ENCODE peak calls at places on chromosomes 12 and 14, in seven cellular contexts. One of them, this sample, is unnamed.

GRCh38 chr12:69497308-69498026 is 27.3 kb downstream of the FRS2 start:
- DNase-seq in T-helper 2 cell treated with Interferon-gamma antibody and Interleukin-4, amounts not matched to agents 5 μg/mL and 100 μg/mL, for 36 hours: no peak
- DNase-seq in AG09319: no peak
- DNase-seq in stimulated activated CD4-positive, alpha-beta T cell treated with anti-CD3 and anti-CD28 coated beads, TNF-alpha, amount 100 ng/mL, for 1 hour: no peak
- DNase-seq in CD4-positive, alpha-beta memory T cell: no peak
- DNase-seq in stimulated activated naive CD4-positive, alpha-beta T cell: no peak
- DNase-seq in pons: no peak
- DNase-seq in this sample: no peak

GRCh38 chr14:95341115-95341514 is 21.4 kb upstream of the CLMN start:
- DNase-seq in T-helper 2 cell treated with Interferon-gamma antibody and Interleukin-4, amounts not matched to agents 5 μg/mL and 100 μg/mL, for 36 hours: no peak
- DNase-seq in AG09319: no peak
- DNase-seq in stimulated activated CD4-positive, alpha-beta T cell treated with anti-CD3 and anti-CD28 coated beads, TNF-alpha, amount 100 ng/mL, for 1 hour: no peak
- DNase-seq in CD4-positive, alpha-beta memory T cell: no peak
- DNase-seq in stimulated activated naive CD4-positive, alpha-beta T cell: no peak
- DNase-seq in pons: no peak
- DNase-seq in this sample: no peak

GRCh38 chr12:111705672-111706071 is 19.8 kb downstream of the ACAD10 start:
- DNase-seq in T-helper 2 cell treated with Interferon-gamma antibody and Interleukin-4, amounts not matched to agents 5 μg/mL and 100 μg/mL, for 36 hours: no peak
- DNase-seq in AG09319: no peak
- DNase-seq in stimulated activated CD4-positive, alpha-beta T cell treated with anti-CD3 and anti-CD28 coated beads, TNF-alpha, amount 100 ng/mL, for 1 hour: no peak
- DNase-seq in CD4-positive, alpha-beta memory T cell: no peak
- DNase-seq in stimulated activated naive CD4-positive, alpha-beta T cell: no peak
- DNase-seq in pons: no peak
- DNase-seq in this sample: no peak

GRCh38 chr12:29944269-29945000 is 160.7 kb upstream of the TMTC1 start:
- DNase-seq in T-helper 2 cell treated with Interferon-gamma antibody and Interleukin-4, amounts not matched to agents 5 μg/mL and 100 μg/mL, for 36 hours: no peak
- DNase-seq in AG09319: no peak
- DNase-seq in stimulated activated CD4-positive, alpha-beta T cell treated with anti-CD3 and anti-CD28 coated beads, TNF-alpha, amount 100 ng/mL, for 1 hour: no peak
- DNase-seq in CD4-positive, alpha-beta memory T cell: no peak
- DNase-seq in stimulated activated naive CD4-positive, alpha-beta T cell: no peak
- DNase-seq in pons: no peak
- DNase-seq in this sample: no peak

GRCh38 chr14:53908416-53908815 is 48.2 kb downstream of the BMP4 start:
- DNase-seq in T-helper 2 cell treated with Interferon-gamma antibody and Interleukin-4, amounts not matched to agents 5 μg/mL and 100 μg/mL, for 36 hours: no peak
- DNase-seq in AG09319: no peak
- DNase-seq in stimulated activated CD4-positive, alpha-beta T cell treated with anti-CD3 and anti-CD28 coated beads, TNF-alpha, amount 100 ng/mL, for 1 hour: no peak
- DNase-seq in CD4-positive, alpha-beta memory T cell: no peak
- DNase-seq in stimulated activated naive CD4-positive, alpha-beta T cell: no peak
- DNase-seq in pons: no peak
- DNase-seq in this sample: no peak

GRCh38 chr14:91164676-91165075 is 50.8 kb downstream of the DGLUCY start:
- DNase-seq in T-helper 2 cell treated with Interferon-gamma antibody and Interleukin-4, amounts not matched to agents 5 μg/mL and 100 μg/mL, for 36 hours: no peak
- DNase-seq in AG09319: no peak
- DNase-seq in stimulated activated CD4-positive, alpha-beta T cell treated with anti-CD3 and anti-CD28 coated beads, TNF-alpha, amount 100 ng/mL, for 1 hour: no peak
- DNase-seq in CD4-positive, alpha-beta memory T cell: no peak
- DNase-seq in stimulated activated naive CD4-positive, alpha-beta T cell: no peak
- DNase-seq in pons: no peak
- DNase-seq in this sample: no peak

GRCh38 chr14:55381040-55381439 is 30.6 kb downstream of the ATG14 start:
- DNase-seq in T-helper 2 cell treated with Interferon-gamma antibody and Interleukin-4, amounts not matched to agents 5 μg/mL and 100 μg/mL, for 36 hours: no peak
- DNase-seq in AG09319: no peak
- DNase-seq in stimulated activated CD4-positive, alpha-beta T cell treated with anti-CD3 and anti-CD28 coated beads, TNF-alpha, amount 100 ng/mL, for 1 hour: no peak
- DNase-seq in CD4-positive, alpha-beta memory T cell: no peak
- DNase-seq in stimulated activated naive CD4-positive, alpha-beta T cell: no peak
- DNase-seq in pons: no peak
- DNase-seq in this sample: no peak

GRCh38 chr12:43210437-43211197 is 341.4 kb downstream of the ADAMTS20 start:
- DNase-seq in T-helper 2 cell treated with Interferon-gamma antibody and Interleukin-4, amounts not matched to agents 5 μg/mL and 100 μg/mL, for 36 hours: no peak
- DNase-seq in AG09319: no peak
- DNase-seq in stimulated activated CD4-positive, alpha-beta T cell treated with anti-CD3 and anti-CD28 coated beads, TNF-alpha, amount 100 ng/mL, for 1 hour: no peak
- DNase-seq in CD4-positive, alpha-beta memory T cell: no peak
- DNase-seq in stimulated activated naive CD4-positive, alpha-beta T cell: no peak
- DNase-seq in pons: no peak
- DNase-seq in this sample: no peak

GRCh38 chr14:77979666-77980351 is 179.9 kb downstream of the ADCK1 start:
- DNase-seq in T-helper 2 cell treated with Interferon-gamma antibody and Interleukin-4, amounts not matched to agents 5 μg/mL and 100 μg/mL, for 36 hours: no peak
- DNase-seq in AG09319: no peak
- DNase-seq in stimulated activated CD4-positive, alpha-beta T cell treated with anti-CD3 and anti-CD28 coated beads, TNF-alpha, amount 100 ng/mL, for 1 hour: no peak
- DNase-seq in CD4-positive, alpha-beta memory T cell: no peak
- DNase-seq in stimulated activated naive CD4-positive, alpha-beta T cell: no peak
- DNase-seq in pons: peak
- DNase-seq in this sample: no peak

GRCh38 chr14:54976316-54976715 is 50.6 kb downstream of the WDHD1 start:
- DNase-seq in T-helper 2 cell treated with Interferon-gamma antibody and Interleukin-4, amounts not matched to agents 5 μg/mL and 100 μg/mL, for 36 hours: no peak
- DNase-seq in AG09319: peak
- DNase-seq in stimulated activated CD4-positive, alpha-beta T cell treated with anti-CD3 and anti-CD28 coated beads, TNF-alpha, amount 100 ng/mL, for 1 hour: no peak
- DNase-seq in CD4-positive, alpha-beta memory T cell: no peak
- DNase-seq in stimulated activated naive CD4-positive, alpha-beta T cell: no peak
- DNase-seq in pons: no peak
- DNase-seq in this sample: peak

GRCh38 chr14:50944647-50945413 is 547 bp upstream of the PYGL start:
- DNase-seq in T-helper 2 cell treated with Interferon-gamma antibody and Interleukin-4, amounts not matched to agents 5 μg/mL and 100 μg/mL, for 36 hours: no peak
- DNase-seq in AG09319: no peak
- DNase-seq in stimulated activated CD4-positive, alpha-beta T cell treated with anti-CD3 and anti-CD28 coated beads, TNF-alpha, amount 100 ng/mL, for 1 hour: no peak
- DNase-seq in CD4-positive, alpha-beta memory T cell: peak
- DNase-seq in stimulated activated naive CD4-positive, alpha-beta T cell: no peak
- DNase-seq in pons: peak
- DNase-seq in this sample: no peak

GRCh38 chr14:89252887-89253532 is 164.0 kb downstream of the FOXN3 start:
- DNase-seq in T-helper 2 cell treated with Interferon-gamma antibody and Interleukin-4, amounts not matched to agents 5 μg/mL and 100 μg/mL, for 36 hours: no peak
- DNase-seq in AG09319: no peak
- DNase-seq in stimulated activated CD4-positive, alpha-beta T cell treated with anti-CD3 and anti-CD28 coated beads, TNF-alpha, amount 100 ng/mL, for 1 hour: no peak
- DNase-seq in CD4-positive, alpha-beta memory T cell: no peak
- DNase-seq in stimulated activated naive CD4-positive, alpha-beta T cell: no peak
- DNase-seq in pons: no peak
- DNase-seq in this sample: no peak

GRCh38 chr12:47223848-47224213 is 144.1 kb upstream of the AMIGO2 start:
- DNase-seq in T-helper 2 cell treated with Interferon-gamma antibody and Interleukin-4, amounts not matched to agents 5 μg/mL and 100 μg/mL, for 36 hours: no peak
- DNase-seq in AG09319: no peak
- DNase-seq in stimulated activated CD4-positive, alpha-beta T cell treated with anti-CD3 and anti-CD28 coated beads, TNF-alpha, amount 100 ng/mL, for 1 hour: no peak
- DNase-seq in CD4-positive, alpha-beta memory T cell: no peak
- DNase-seq in stimulated activated naive CD4-positive, alpha-beta T cell: no peak
- DNase-seq in pons: no peak
- DNase-seq in this sample: no peak

GRCh38 chr12:12365931-12366431 is 9.1 kb downstream of the BORCS5 start:
- DNase-seq in T-helper 2 cell treated with Interferon-gamma antibody and Interleukin-4, amounts not matched to agents 5 μg/mL and 100 μg/mL, for 36 hours: no peak
- DNase-seq in AG09319: no peak
- DNase-seq in stimulated activated CD4-positive, alpha-beta T cell treated with anti-CD3 and anti-CD28 coated beads, TNF-alpha, amount 100 ng/mL, for 1 hour: no peak
- DNase-seq in CD4-positive, alpha-beta memory T cell: no peak
- DNase-seq in stimulated activated naive CD4-positive, alpha-beta T cell: no peak
- DNase-seq in pons: peak
- DNase-seq in this sample: no peak

GRCh38 chr12:55849616-55850015 is 6.9 kb upstream of the MMP19 start:
- DNase-seq in T-helper 2 cell treated with Interferon-gamma antibody and Interleukin-4, amounts not matched to agents 5 μg/mL and 100 μg/mL, for 36 hours: no peak
- DNase-seq in AG09319: no peak
- DNase-seq in stimulated activated CD4-positive, alpha-beta T cell treated with anti-CD3 and anti-CD28 coated beads, TNF-alpha, amount 100 ng/mL, for 1 hour: no peak
- DNase-seq in CD4-positive, alpha-beta memory T cell: no peak
- DNase-seq in stimulated activated naive CD4-positive, alpha-beta T cell: no peak
- DNase-seq in pons: no peak
- DNase-seq in this sample: no peak

GRCh38 chr14:59629384-59630158 is 53.0 kb upstream of the CCDC175 start:
- DNase-seq in T-helper 2 cell treated with Interferon-gamma antibody and Interleukin-4, amounts not matched to agents 5 μg/mL and 100 μg/mL, for 36 hours: no peak
- DNase-seq in AG09319: no peak
- DNase-seq in stimulated activated CD4-positive, alpha-beta T cell treated with anti-CD3 and anti-CD28 coated beads, TNF-alpha, amount 100 ng/mL, for 1 hour: no peak
- DNase-seq in CD4-positive, alpha-beta memory T cell: no peak
- DNase-seq in stimulated activated naive CD4-positive, alpha-beta T cell: no peak
- DNase-seq in pons: no peak
- DNase-seq in this sample: no peak

GRCh38 chr12:4307593-4308333 is 13.2 kb upstream of the TIGAR start:
- DNase-seq in T-helper 2 cell treated with Interferon-gamma antibody and Interleukin-4, amounts not matched to agents 5 μg/mL and 100 μg/mL, for 36 hours: no peak
- DNase-seq in AG09319: peak
- DNase-seq in stimulated activated CD4-positive, alpha-beta T cell treated with anti-CD3 and anti-CD28 coated beads, TNF-alpha, amount 100 ng/mL, for 1 hour: no peak
- DNase-seq in CD4-positive, alpha-beta memory T cell: no peak
- DNase-seq in stimulated activated naive CD4-positive, alpha-beta T cell: no peak
- DNase-seq in pons: peak
- DNase-seq in this sample: peak

GRCh38 chr12:2547273-2548044 is 247.3 kb upstream of the FKBP4 start:
- DNase-seq in T-helper 2 cell treated with Interferon-gamma antibody and Interleukin-4, amounts not matched to agents 5 μg/mL and 100 μg/mL, for 36 hours: no peak
- DNase-seq in AG09319: no peak
- DNase-seq in stimulated activated CD4-positive, alpha-beta T cell treated with anti-CD3 and anti-CD28 coated beads, TNF-alpha, amount 100 ng/mL, for 1 hour: no peak
- DNase-seq in CD4-positive, alpha-beta memory T cell: no peak
- DNase-seq in stimulated activated naive CD4-positive, alpha-beta T cell: no peak
- DNase-seq in pons: peak
- DNase-seq in this sample: no peak

GRCh38 chr12:41055875-41056577 is 132.1 kb upstream of the PDZRN4 start:
- DNase-seq in T-helper 2 cell treated with Interferon-gamma antibody and Interleukin-4, amounts not matched to agents 5 μg/mL and 100 μg/mL, for 36 hours: no peak
- DNase-seq in AG09319: peak
- DNase-seq in stimulated activated CD4-positive, alpha-beta T cell treated with anti-CD3 and anti-CD28 coated beads, TNF-alpha, amount 100 ng/mL, for 1 hour: no peak
- DNase-seq in CD4-positive, alpha-beta memory T cell: no peak
- DNase-seq in stimulated activated naive CD4-positive, alpha-beta T cell: no peak
- DNase-seq in pons: no peak
- DNase-seq in this sample: no peak